ENCODE peak calls at places on chromosomes 5 and 9, in four cellular contexts. G, F, R and E are unnamed samples. For H3K4me1, the result is how much of the 10 kb centered on the place peaks cover.

GRCh38 chr5:777756-778161 is 6.8 kb downstream of the ZDHHC11B start:
- DNase-seq in G (peak), R (peak), F (no peak), E (no peak)

GRCh38 chr5:135651156-135651555 is 72.4 kb upstream of the CXCL14 start:
- DNase-seq in R (no peak), F (peak), G (no peak), E (peak)

GRCh38 chr5:104513194-104513602 is 950.6 kb upstream of the NUDT12 start:
- DNase-seq in R (no peak), G (no peak), F (peak), E (no peak)

GRCh38 chr5:176542596-176543427 is 5.6 kb upstream of the RNF44 start:
- DNase-seq in G (peak), F (peak), R (peak), E (peak)

GRCh38 chr9:101119206-101119819 is 90.8 kb downstream of the PLPPR1 start:
- DNase-seq in G (peak), F (peak), R (no peak), E (peak)

GRCh38 chr9:81787747-81788632 is 98.6 kb upstream of the TLE1 start:
- DNase-seq in G (no peak), R (no peak), F (peak), E (peak)

GRCh38 chr5:157740211-157740610 is 3.3 kb upstream of the LSM11 start:
- DNase-seq in G (peak), R (no peak), F (peak), E (peak)

GRCh38 chr5:169701910-169702451 is 64.9 kb downstream of the DOCK2 start:
- DNase-seq in F (peak), G (peak), R (no peak), E (no peak)

GRCh38 chr5:126846344-126846743 is 69.4 kb downstream of the LMNB1 start:
- DNase-seq in F (peak), G (peak), R (no peak), E (no peak)

GRCh38 chr5:124474821-124475220 is 271.6 kb downstream of the ZNF608 start:
- DNase-seq in G (no peak), R (no peak), F (peak), E (peak)

GRCh38 chr5:132788990-132789886 is 12.2 kb upstream of the SEPTIN8 start:
- DNase-seq in R (no peak), F (no peak), G (no peak), E (no peak)

GRCh38 chr5:1907616-1908015 is 24.9 kb upstream of the IRX4 start:
- DNase-seq in F (no peak), G (no peak), R (peak), E (no peak)

GRCh38 chr5:85278193-85278592 is 893.5 kb upstream of the EDIL3 start:
- DNase-seq in G (no peak), F (no peak), R (no peak), E (no peak)

GRCh38 chr5:64876203-64876602 is 107.5 kb downstream of the CWC27 start:
- DNase-seq in F (peak), R (no peak), G (peak), E (no peak)

GRCh38 chr9:106897223-106897622 is 34.3 kb downstream of the ZNF462 start:
- DNase-seq in F (peak), G (no peak), R (no peak), E (no peak)

GRCh38 chr9:31519826-31520225 is 864.6 kb upstream of the ACO1 start:
- DNase-seq in G (no peak), R (no peak), F (peak), E (no peak)

GRCh38 chr5:98349251-98349989 is 424.0 kb upstream of the RGMB start:
- DNase-seq in G (no peak), F (peak), R (no peak), E (peak)

GRCh38 chr5:94218374-94218773 is 400.0 kb downstream of the KIAA0825 start:
- DNase-seq in F (peak), G (no peak), R (no peak), E (peak)

GRCh38 chr9:115910899-115911298 is 242.7 kb upstream of the PAPPA start:
- DNase-seq in R (no peak), F (no peak), G (no peak), E (no peak)

GRCh38 chr5:132744659-132745058 is 2.6 kb upstream of the CCNI2 start:
- DNase-seq in R (no peak), F (no peak), G (no peak), E (no peak)

GRCh38 chr5:3020426-3020825 is 268.9 kb upstream of the IRX2 start:
- DNase-seq in G (no peak), F (no peak), R (no peak), E (no peak)

GRCh38 chr5:57456056-57456455 is 26.6 kb downstream of the ACTBL2 start:
- DNase-seq in F (no peak), R (no peak), G (no peak), E (no peak)

GRCh38 chr5:118042076-118042475 is 946.3 kb downstream of the DTWD2 start:
- DNase-seq in F (peak), R (no peak), G (peak), E (peak)

GRCh38 chr5:78816143-78816765 is 167.7 kb upstream of the LHFPL2 start:
- DNase-seq in G (no peak), F (no peak), R (no peak), E (no peak)

GRCh38 chr5:1204693-1205242 is 3.4 kb downstream of the SLC6A19 start:
- DNase-seq in F (peak), G (peak), R (no peak), E (peak)

GRCh38 chr5:151174612-151175101 is 17.1 kb upstream of the ANXA6 start:
- DNase-seq in G (no peak), F (peak), R (no peak), E (no peak)

GRCh38 chr5:80153586-80154126 is 102.2 kb downstream of the SERINC5 start:
- DNase-seq in R (no peak), G (no peak), F (no peak), E (peak)
- H3K4me1 ChIP-seq in R (under half), G (under half), F (under half), E (under half)

DNA sequence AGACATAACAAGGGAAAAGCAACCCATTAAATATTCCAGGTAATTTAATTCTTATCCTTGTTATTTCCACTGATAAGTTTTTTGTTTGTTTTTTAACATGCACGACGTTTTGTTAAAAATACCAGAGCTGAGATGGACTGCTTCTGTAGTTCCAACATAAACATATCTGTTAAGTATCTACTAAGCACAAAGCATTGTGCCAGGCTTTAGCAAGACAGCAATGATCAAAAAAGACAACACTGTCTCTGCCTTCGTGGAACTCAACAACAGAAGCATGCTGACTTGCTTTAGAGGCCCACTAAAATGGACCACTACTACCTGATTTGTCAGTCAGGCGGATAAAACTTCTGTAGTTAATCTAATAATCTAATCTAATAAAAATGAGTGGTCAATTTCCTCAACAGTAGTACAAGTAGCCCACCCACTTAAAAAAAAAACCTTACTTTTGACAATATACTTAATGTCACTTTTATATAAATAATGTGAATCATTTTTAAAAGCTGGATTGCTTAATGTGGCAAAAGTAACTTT is 3.1 kb downstream of the RAB14 start:
- DNase-seq in F (no peak), R (no peak), G (no peak), E (no peak)
- H3K4me3 ChIP-seq in F (no peak), R (no peak), G (no peak), E (no peak)

GRCh38 chr5:163894645-163895044 is 389.2 kb downstream of the MAT2B start:
- DNase-seq in G (no peak), F (peak), R (no peak), E (no peak)
- H3K27ac ChIP-seq in G (peak), F (no peak), R (no peak), E (no peak)

DNA sequence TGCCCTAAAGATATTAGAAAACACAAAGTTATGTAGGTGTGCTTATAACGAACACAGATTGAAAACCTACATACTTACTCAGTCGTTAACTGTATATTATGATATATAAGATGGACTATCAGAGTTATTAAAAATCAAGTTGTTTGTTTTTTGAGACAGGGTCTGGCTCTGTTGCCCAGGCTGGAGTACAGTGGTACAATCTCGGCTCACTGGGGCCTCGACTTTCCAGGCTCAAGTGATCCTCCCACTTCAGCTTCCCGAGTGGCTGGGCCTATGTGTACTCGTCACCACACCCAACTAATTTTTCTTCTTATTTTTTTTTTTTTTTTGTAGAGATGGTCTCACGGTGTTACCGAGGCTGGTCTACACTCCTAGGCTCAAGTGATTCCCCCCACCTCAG is 158.3 kb downstream of the TSSK1B start:
- DNase-seq in F (no peak), R (no peak), G (no peak), E (no peak)
- H3K4me1 ChIP-seq in F (under half), R (under half), G (under half), E (under half)

GRCh38 chr5:34523382-34523716 is 132.8 kb upstream of the RAI14 start:
- DNase-seq in R (no peak), F (no peak), G (no peak), E (no peak)
- H3K4me3 ChIP-seq in R (no peak), F (no peak), G (no peak), E (no peak)

DNA sequence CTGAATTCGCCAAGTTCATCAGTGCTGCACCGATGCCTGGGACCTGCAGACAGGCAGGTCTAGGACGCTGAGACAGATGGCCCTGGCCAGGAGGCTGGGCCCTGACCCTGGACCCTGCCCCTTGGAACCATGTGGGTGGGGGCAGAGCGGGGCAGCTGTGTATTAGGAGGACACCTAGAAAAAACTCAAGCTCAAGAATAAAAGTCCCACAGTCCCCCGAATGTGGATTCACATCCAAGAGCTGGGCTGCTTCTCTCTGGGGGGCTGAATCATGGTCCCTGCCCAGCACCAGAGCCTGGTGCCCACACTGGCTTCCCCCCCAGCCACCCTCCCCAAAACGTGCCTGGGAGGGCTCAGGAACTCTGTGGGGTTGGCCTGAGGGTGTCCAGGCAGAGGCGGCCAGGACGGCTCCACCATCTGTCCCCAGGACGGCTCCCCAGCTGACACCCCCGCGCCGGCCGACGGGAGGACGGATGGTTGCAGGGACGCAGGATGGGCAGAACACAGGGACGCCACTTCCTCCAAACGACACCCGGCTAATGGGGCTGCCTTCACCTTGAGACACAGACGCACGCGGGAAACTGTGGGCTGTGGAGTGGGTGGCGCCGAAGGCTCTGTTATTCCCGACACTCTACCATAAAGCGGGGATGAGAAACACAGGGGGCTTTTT is 34.9 kb downstream of the EXD3 start:
- DNase-seq in R (no peak), G (no peak), F (no peak), E (no peak)
- H3K27ac ChIP-seq in R (peak), G (no peak), F (no peak), E (no peak)

GRCh38 chr9:127915325-127915752 is 1.5 kb downstream of the ST6GALNAC4 start:
- DNase-seq in R (no peak), F (no peak), G (peak), E (no peak)
- H3K4me1 ChIP-seq in R (half or more), F (under half), G (under half), E (under half)

GRCh38 chr5:68220914-68221313 is 5.4 kb downstream of the PIK3R1 start:
- DNase-seq in R (no peak), F (no peak), G (no peak), E (no peak)
- H3K4me3 ChIP-seq in R (no peak), F (no peak), G (no peak), E (no peak)

GRCh38 chr9:109475526-109475925 is 22.6 kb downstream of the PTPN3 start:
- DNase-seq in R (no peak), F (no peak), G (no peak), E (no peak)
- H3K27ac ChIP-seq in R (no peak), F (no peak), G (no peak), E (no peak)

DNA sequence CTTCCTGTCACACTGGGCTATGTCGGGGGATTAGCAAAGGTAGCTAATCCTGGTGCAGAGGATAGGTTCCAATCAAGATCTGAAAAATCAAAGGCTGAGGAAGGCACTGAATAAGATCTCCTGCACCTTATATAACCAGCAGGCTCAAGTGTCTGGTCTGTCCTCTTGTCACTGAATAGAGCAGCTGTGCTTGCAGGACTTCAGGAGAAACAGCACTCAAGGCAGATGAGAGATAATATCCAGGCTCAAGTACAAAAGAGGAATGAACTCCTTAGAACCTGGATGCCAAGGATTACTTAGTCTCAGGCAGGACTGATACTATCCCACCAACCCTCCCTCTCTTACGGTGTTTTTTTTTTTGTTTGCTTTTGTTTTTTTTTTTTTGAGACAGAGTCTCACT is 108.8 kb upstream of the LRRTM2 start:
- DNase-seq in R (no peak), F (no peak), G (no peak), E (no peak)
- H3K4me1 ChIP-seq in R (under half), F (under half), G (under half), E (under half)